ENCODE peak calls at places on chromosomes 2 and 18, in eight cellular contexts. C, A, L, K, W, N, O and V are unnamed samples. For H3K9me3, the result is how much of the 10 kb centered on the place peaks cover.

GRCh38 chr2:174780191-174780590 is 15.9 kb upstream of the CHRNA1 start:
- DNase-seq in N (no peak), O (no peak), L (no peak), A (no peak), W (no peak), C (peak), K (peak), V (no peak)

GRCh38 chr18:55089595-55089994 is 130.3 kb upstream of the CCDC68 start:
- DNase-seq in O (no peak), L (no peak), K (no peak), C (peak), W (no peak), N (no peak), A (no peak), V (no peak)

GRCh38 chr18:61865466-61866165 is 27.2 kb downstream of the RNF152 start:
- DNase-seq in N (no peak), W (no peak), L (no peak), C (peak), O (no peak), A (no peak), K (peak), V (no peak)

GRCh38 chr2:219325657-219326056 is 6.9 kb downstream of the RESP18 start:
- DNase-seq in W (no peak), N (no peak), A (no peak), O (no peak), K (no peak), L (no peak), C (no peak), V (no peak)

GRCh38 chr2:228548230-228548629 is 366.7 kb upstream of the SPHKAP start:
- DNase-seq in K (peak), W (no peak), C (peak), N (no peak), L (no peak), A (no peak), O (no peak), V (no peak)

GRCh38 chr2:113979172-113980128 is 89.6 kb downstream of the ACTR3 start:
- DNase-seq in L (no peak), K (no peak), A (peak), O (no peak), W (peak), N (peak), C (no peak), V (peak)

GRCh38 chr18:24818451-24818850 is 358.0 kb downstream of the HRH4 start:
- DNase-seq in A (no peak), L (no peak), C (no peak), K (no peak), N (peak), O (no peak), W (no peak), V (no peak)

GRCh38 chr2:128321784-128322650 is 3.3 kb upstream of the HS6ST1 start:
- DNase-seq in W (peak), K (peak), L (peak), A (peak), N (peak), C (peak), O (no peak), V (peak)

GRCh38 chr2:204738721-204739120 is 193.4 kb downstream of the PARD3B start:
- DNase-seq in N (no peak), A (no peak), C (peak), W (no peak), K (peak), L (no peak), O (peak), V (no peak)

GRCh38 chr2:167790781-167791450 is 456.5 kb downstream of the STK39 start:
- DNase-seq in N (no peak), W (no peak), O (no peak), C (no peak), K (no peak), A (no peak), L (no peak), V (no peak)

GRCh38 chr2:11056614-11057013 is 98.7 kb upstream of the SLC66A3 start:
- DNase-seq in L (no peak), A (no peak), N (no peak), W (no peak), C (peak), O (peak), K (peak), V (no peak)

GRCh38 chr2:332592-332991 is 44.7 kb upstream of the ALKAL2 start:
- DNase-seq in O (no peak), K (no peak), A (no peak), L (no peak), N (no peak), W (no peak), C (no peak), V (no peak)

GRCh38 chr2:25341753-25342371 is at the start of gene DNMT3A:
- DNase-seq in C (peak), N (peak), A (peak), W (no peak), K (peak), L (peak), O (peak), V (peak)

GRCh38 chr2:200411831-200412230 is 98.0 kb downstream of the KCTD18 start:
- DNase-seq in K (peak), A (no peak), W (no peak), N (no peak), O (no peak), C (peak), L (no peak), V (no peak)

GRCh38 chr2:119432882-119433522 is 1.3 kb downstream of the TMEM37 start:
- DNase-seq in A (no peak), N (no peak), L (no peak), W (no peak), C (no peak), O (no peak), K (no peak), V (no peak)

GRCh38 chr2:62379576-62379975 is 126.4 kb downstream of the TMEM17 start:
- DNase-seq in W (no peak), K (no peak), C (no peak), L (no peak), A (no peak), N (no peak), O (no peak), V (no peak)

GRCh38 chr2:48310581-48310980 is 219.4 kb upstream of the STON1 start:
- DNase-seq in L (no peak), A (no peak), W (no peak), C (no peak), O (no peak), N (no peak), K (no peak), V (no peak)

GRCh38 chr2:191206613-191207471 is 38.4 kb upstream of the MYO1B start:
- DNase-seq in O (no peak), K (no peak), W (no peak), C (peak), L (no peak), N (no peak), A (peak), V (no peak)

DNA sequence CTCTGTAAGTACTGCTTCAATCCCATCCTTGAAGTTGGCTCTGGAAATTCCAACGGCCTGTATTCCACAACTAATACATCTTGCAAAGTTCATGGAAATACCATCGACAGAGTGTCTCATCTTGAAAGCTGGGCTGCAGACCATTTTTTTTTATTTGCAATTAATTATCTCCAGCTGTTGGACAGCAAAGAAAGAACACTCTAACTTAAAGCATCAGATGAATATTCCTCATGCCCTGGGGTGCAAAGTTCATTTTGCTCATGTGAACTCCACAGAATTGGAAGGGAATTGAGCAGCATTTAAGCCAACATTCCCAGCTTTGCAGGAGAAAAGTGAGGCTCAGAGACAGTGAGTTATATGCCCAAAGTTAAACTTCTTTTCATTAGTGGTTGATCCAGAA is 96.5 kb upstream of the PIEZO2 start:
- DNase-seq in L (no peak), A (no peak), O (no peak), C (no peak), N (no peak), W (no peak), K (peak), V (no peak)
- H3K9me3 ChIP-seq in L (under half), A (under half), O (under half), C (under half), N (under half), W (under half), K (under half), V (under half)

DNA sequence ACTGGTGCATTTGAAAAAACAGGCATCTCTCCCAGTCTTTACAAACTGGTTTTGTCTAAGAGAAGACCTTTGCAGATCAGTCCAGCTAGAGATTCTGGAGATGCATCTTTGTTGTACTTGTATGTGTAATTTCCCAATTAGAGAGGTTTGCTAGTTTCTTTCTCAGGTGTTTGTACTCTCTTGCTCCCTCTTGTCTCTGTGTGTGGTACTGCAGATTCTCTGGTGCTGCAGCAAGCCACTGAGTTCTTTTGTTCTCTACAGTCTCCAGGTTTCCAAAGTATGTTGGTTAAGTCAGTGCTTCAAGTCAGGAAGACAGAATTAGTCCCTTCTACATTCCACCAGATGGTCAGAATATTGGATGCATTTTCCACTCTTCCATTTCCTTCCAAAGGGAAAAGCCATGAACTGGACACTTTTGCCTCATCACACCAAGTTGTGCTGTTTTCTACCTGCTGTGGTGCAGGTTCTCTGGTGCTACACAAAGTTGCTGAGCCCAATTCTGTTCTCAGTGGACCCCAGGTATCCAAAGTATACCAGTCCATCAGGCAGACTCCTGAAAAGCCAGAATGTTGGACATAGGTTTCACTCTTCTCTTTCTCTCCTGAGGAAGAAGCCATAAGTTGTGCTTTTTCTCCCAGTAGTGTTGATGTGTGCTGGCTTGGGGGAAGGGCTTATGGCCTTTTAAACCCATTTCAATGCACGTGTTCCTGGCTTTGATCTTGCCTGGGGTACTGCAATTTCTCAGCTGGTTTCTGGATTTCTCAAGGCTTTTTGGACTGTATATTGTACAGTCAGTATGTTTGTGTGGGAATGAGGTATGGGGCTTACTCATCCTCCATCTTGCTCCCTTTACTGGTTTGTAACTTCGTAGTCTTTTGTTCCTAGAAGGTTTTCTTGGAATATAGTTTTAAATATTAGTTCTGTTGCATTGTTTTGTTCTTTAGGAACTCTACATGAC is 29.8 kb downstream of the EPC2 start:
- DNase-seq in C (peak), W (peak), L (no peak), K (peak), O (peak), A (peak), N (no peak), V (peak)
- H3K9me3 ChIP-seq in C (under half), W (under half), L (under half), K (under half), O (under half), A (under half), N (under half), V (under half)

GRCh38 chr2:241339839-241340471 is 16.1 kb upstream of the FARP2 start:
- DNase-seq in A (no peak), N (no peak), C (peak), K (peak), L (no peak), O (no peak), W (no peak), V (no peak)

GRCh38 chr2:241340621-241341163 is 15.4 kb upstream of the FARP2 start:
- DNase-seq in L (no peak), K (no peak), N (no peak), W (no peak), A (peak), C (no peak), O (no peak), V (no peak)

GRCh38 chr2:241330616-241330981 is 14.9 kb downstream of the SEPTIN2 start:
- DNase-seq in A (no peak), K (no peak), N (no peak), L (no peak), C (no peak), W (no peak), O (no peak), V (no peak)

GRCh38 chr2:241329669-241330615 is 14.2 kb downstream of the SEPTIN2 start:
- DNase-seq in K (no peak), C (no peak), N (no peak), A (no peak), O (no peak), W (no peak), L (no peak), V (no peak)

GRCh38 chr2:241334813-241335212 is 19.1 kb downstream of the SEPTIN2 start:
- DNase-seq in W (no peak), N (no peak), C (no peak), O (no peak), K (no peak), L (no peak), A (no peak), V (no peak)
- H3K9me3 ChIP-seq in W (under half), N (under half), C (under half), O (under half), K (under half), L (under half), A (under half), V (under half)

DNA sequence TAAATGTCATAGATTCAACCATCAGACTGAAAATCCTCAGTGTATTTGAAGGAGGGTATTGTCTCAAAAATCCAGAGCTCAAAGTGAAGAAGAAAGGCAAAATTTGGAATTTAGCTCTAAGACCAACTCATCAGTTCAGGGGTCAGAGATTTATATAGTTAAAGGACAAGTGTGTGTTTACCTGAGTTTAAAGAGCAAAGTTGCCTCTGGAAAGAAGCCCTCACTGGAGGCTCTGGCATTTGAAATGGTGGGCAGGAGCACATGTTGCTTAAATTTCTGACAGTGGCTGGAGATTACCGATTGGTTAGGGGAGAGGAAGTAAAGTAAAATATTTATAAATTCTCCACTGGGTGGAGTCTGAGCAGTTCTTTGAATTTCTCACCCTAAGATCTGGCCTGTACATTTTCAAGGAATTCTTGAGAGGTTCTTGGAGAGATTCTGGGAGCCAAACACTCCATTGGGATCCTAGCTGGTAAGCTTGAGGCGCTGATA is at the start of gene KYNU:
- DNase-seq in A (no peak), W (no peak), N (no peak), L (no peak), C (peak), K (peak), O (no peak), V (no peak)
- H3K9me3 ChIP-seq in A (under half), W (under half), N (under half), L (under half), C (under half), K (under half), O (under half), V (under half)

DNA sequence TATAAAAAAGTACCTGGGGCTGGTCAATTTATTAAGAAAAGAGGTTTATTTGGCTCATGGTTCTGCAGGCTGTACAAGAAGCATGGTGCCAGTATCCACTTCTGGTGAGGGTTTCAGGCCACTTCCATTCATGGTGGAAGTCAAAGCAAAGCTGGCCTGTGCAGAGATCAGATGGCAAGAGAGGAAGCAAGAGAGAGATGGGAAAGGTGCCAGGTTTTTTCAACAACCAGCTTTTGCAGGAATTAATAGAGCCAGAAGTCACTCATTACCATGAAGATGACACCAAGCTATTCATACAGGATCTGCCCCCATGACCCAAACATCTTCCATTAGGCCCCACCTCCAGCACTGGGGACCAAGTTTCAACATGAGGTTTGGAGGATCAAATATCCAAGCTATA is 56.8 kb upstream of the ST3GAL5 start:
- DNase-seq in A (no peak), K (no peak), L (no peak), N (no peak), W (no peak), O (no peak), C (no peak), V (no peak)
- H3K9me3 ChIP-seq in A (under half), K (under half), L (under half), N (under half), W (under half), O (under half), C (under half), V (under half)